ENCODE peak calls at places on chromosomes 2 and 18, in seven cellular contexts. S is neuronal stem cell, J is mesendoderm, O is mesenchymal stem cell, F is IMR-90, D is trophoblast cell, Y is H1. Z is an unnamed sample.

GRCh38 chr2:26269571-26270170 is 24.9 kb downstream of the HADHB start:
- DNase-seq in O (no peak), D (no peak), J (no peak), F (peak), S (no peak), Y (no peak), Z (no peak)

GRCh38 chr2:215931256-215931903 is 82.0 kb downstream of the MREG start:
- DNase-seq in D (peak), O (peak), S (peak), J (peak), Y (peak), F (peak), Z (no peak)

GRCh38 chr18:67517224-67517765 is 775 bp upstream of the DSEL start:
- DNase-seq in Y (no peak), F (peak), J (no peak), S (no peak), O (no peak), D (no peak), Z (no peak)

GRCh38 chr2:134917958-134918517 is 584 bp upstream of the CCNT2 start:
- DNase-seq in D (peak), O (peak), S (peak), F (no peak), Y (no peak), J (no peak), Z (no peak)

GRCh38 chr2:188788621-188789020 is 185.6 kb upstream of the COL3A1 start:
- DNase-seq in F (peak), S (no peak), Y (no peak), J (no peak), O (peak), D (no peak), Z (no peak)

GRCh38 chr2:3388412-3388738 is 8.9 kb downstream of the TRAPPC12 start:
- DNase-seq in Y (no peak), D (no peak), O (no peak), S (no peak), J (no peak), F (no peak), Z (no peak)

GRCh38 chr18:2627821-2628276 is 27.7 kb upstream of the SMCHD1 start:
- DNase-seq in Y (no peak), S (no peak), D (peak), F (peak), J (no peak), O (peak), Z (no peak)

GRCh38 chr2:73968357-73968937 is 16.3 kb upstream of the TET3 start:
- DNase-seq in S (no peak), J (no peak), Y (no peak), F (no peak), D (no peak), O (no peak), Z (no peak)

GRCh38 chr2:43075054-43075593 is 151.3 kb downstream of the ZFP36L2 start:
- DNase-seq in Y (no peak), F (peak), O (peak), S (no peak), J (no peak), D (no peak), Z (no peak)

GRCh38 chr2:191612496-191612895 is 65.4 kb upstream of the NABP1 start:
- DNase-seq in D (peak), Y (no peak), F (peak), J (peak), S (no peak), O (peak), Z (no peak)

GRCh38 chr2:120747706-120748105 is 12.0 kb downstream of the GLI2 start:
- DNase-seq in D (no peak), J (no peak), F (no peak), O (no peak), Y (no peak), S (no peak), Z (peak)

GRCh38 chr18:51195602-51196115 is 1.8 kb downstream of the MEX3C start:
- DNase-seq in J (peak), O (peak), Y (peak), F (peak), D (no peak), S (peak), Z (peak)

GRCh38 chr2:47029737-47030524 is 114.3 kb upstream of the MCFD2 start:
- DNase-seq in J (no peak), D (no peak), O (peak), S (no peak), F (peak), Y (no peak), Z (no peak)

GRCh38 chr2:226137201-226137811 is 662.3 kb downstream of the IRS1 start:
- DNase-seq in O (no peak), S (no peak), J (peak), Y (no peak), F (peak), D (peak), Z (no peak)

GRCh38 chr2:95022309-95023221 is 2.9 kb upstream of the MAL start:
- DNase-seq in S (peak), O (no peak), D (peak), Y (peak), F (peak), J (peak), Z (peak)

GRCh38 chr2:99801304-99801909 is 311.6 kb upstream of the REV1 start:
- DNase-seq in S (no peak), Y (no peak), O (no peak), J (no peak), D (no peak), F (no peak), Z (no peak)
- H3K23ac ChIP-seq in S (no peak), Y (no peak), O (no peak), J (no peak), D (no peak), F (peak), Z (no peak)

GRCh38 chr2:137826373-137827372 is 137.6 kb upstream of the HNMT start:
- DNase-seq in J (no peak), S (no peak), O (no peak), Y (no peak), F (no peak), D (no peak), Z (no peak)
- H3K4me2 ChIP-seq in J (no peak), S (no peak), O (no peak), Y (no peak), F (no peak), D (no peak), Z (no peak)

GRCh38 chr2:67895171-67895941 is 167.4 kb downstream of the C1D start:
- DNase-seq in Y (peak), O (peak), F (no peak), S (no peak), J (peak), D (no peak), Z (peak)
- H3K23ac ChIP-seq in Y (no peak), O (no peak), F (no peak), S (no peak), J (no peak), D (no peak), Z (no peak)

DNA sequence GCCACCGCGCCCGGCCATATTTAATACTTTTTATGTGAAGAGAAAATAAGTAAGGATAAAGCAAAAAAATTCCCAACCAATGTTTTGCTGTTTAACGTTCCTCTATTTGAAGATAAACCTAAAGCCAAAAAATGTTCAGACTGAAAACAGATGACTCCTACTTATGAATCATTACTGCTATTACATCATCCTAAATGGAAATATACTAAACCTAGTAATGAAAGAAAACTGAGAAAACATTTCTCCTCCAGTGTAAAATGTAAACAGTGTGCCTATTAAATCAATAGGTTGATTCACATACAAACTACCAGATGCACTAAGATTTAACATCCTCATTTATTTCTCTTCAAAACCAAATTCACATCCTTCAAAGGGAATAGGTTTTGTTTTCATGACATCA is 43.5 kb downstream of the CWC22 start:
- DNase-seq in J (no peak), S (no peak), Y (no peak), O (peak), F (peak), D (no peak), Z (no peak)
- H3K4me2 ChIP-seq in J (no peak), S (no peak), Y (no peak), O (no peak), F (no peak), D (no peak), Z (no peak)

Z was measured in H9.